ENCODE peak calls at places on chromosomes 3 and 15, in eight cellular contexts. D, O, R, X, Z, I, T and J are unnamed samples. For H3K9me3 and H3K27me3, the result is how much of the 10 kb centered on the place peaks cover.

GRCh38 chr3:157535667-157536066 is 32.5 kb upstream of the VEPH1 start:
- DNase-seq in I (no peak), Z (no peak), D (no peak), X (no peak), O (no peak), T (no peak), R (no peak), J (no peak)

GRCh38 chr3:197189633-197190032 is 108.8 kb downstream of the DLG1 start:
- DNase-seq in D (no peak), T (no peak), I (no peak), O (no peak), R (no peak), Z (no peak), X (no peak), J (no peak)

GRCh38 chr3:150248116-150248864 is 159.8 kb upstream of the TSC22D2 start:
- DNase-seq in I (peak), R (no peak), Z (no peak), O (no peak), T (no peak), X (no peak), D (peak), J (peak)

GRCh38 chr3:158652463-158652862 is 8.1 kb downstream of the GFM1 start:
- DNase-seq in X (no peak), O (no peak), I (no peak), R (no peak), T (no peak), Z (no peak), D (no peak), J (no peak)

GRCh38 chr3:194930439-194931204 is 244.9 kb downstream of the FAM43A start:
- DNase-seq in O (no peak), D (no peak), T (no peak), X (no peak), Z (no peak), I (peak), R (peak), J (peak)

GRCh38 chr15:68677996-68678395 is 99.2 kb downstream of the CORO2B start:
- DNase-seq in D (no peak), I (no peak), R (no peak), Z (no peak), T (no peak), O (no peak), X (no peak), J (no peak)

GRCh38 chr15:36970522-36970921 is 129.8 kb downstream of the MEIS2 start:
- DNase-seq in T (no peak), Z (no peak), R (no peak), D (no peak), X (peak), O (no peak), I (no peak), J (no peak)

GRCh38 chr15:63605816-63606215 is 8.6 kb downstream of the FBXL22 start:
- DNase-seq in I (no peak), D (no peak), R (no peak), O (no peak), Z (peak), T (no peak), X (peak), J (no peak)

GRCh38 chr3:87318609-87319008 is 42.2 kb upstream of the POU1F1 start:
- DNase-seq in D (no peak), T (no peak), X (no peak), R (no peak), O (no peak), I (peak), Z (no peak), J (peak)

GRCh38 chr3:119428538-119428937 is 34.9 kb downstream of the TMEM39A start:
- DNase-seq in I (no peak), X (no peak), Z (no peak), R (no peak), T (no peak), D (no peak), O (no peak), J (no peak)
- H3K9me3 ChIP-seq in I (under half), X (under half), Z (under half), R (under half), T (under half), D (under half), O (under half), J (under half)

DNA sequence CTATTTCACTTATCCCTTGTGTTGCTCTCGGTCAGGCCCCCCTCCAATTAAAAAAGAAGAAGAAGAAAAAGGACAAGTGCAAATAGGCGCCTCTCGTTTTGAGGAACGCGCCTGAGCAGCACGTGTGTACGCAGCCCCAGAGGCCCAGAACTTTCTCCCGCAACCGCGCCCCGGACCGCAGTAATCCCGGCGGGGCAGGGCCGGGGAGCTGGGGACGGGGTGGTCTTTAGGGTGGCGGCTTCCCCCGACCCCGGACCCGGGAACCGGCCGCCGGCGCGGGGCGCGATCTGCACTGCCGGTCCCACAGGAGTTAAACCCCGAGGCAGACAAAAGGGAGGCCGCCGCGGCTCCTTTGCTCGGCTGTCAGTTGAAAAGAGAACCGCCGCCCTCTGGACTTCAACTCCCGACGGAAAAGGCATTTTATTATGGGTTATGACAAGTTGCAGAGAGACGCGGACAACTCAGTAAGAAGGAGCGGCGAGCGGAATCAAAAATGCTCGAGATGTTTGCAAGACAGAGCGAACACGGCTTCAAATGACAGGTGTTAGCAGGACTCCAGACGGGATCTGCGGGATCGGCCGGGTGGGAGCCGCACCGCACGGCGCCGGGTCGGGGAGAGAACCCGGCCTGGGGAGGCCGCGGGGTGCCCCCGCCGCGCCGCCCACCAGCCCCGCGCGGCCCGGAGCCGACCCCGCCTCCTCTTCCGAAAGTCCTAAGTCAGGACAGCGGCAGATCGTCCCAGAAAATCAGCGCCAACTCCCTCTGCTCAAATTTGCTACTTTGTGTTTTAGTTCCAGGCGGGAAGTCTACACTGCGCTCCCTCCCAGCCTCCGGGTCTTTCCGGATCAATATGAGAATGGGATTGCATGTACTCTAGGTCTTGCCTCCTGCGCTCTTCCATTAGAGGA is 79.0 kb downstream of the NR2F2 start:
- DNase-seq in R (no peak), I (peak), X (peak), D (no peak), T (no peak), Z (no peak), O (no peak), J (peak)
- H3K4me3 ChIP-seq in R (peak), I (peak), X (peak), D (no peak), T (no peak), Z (no peak), O (no peak), J (peak)

DNA sequence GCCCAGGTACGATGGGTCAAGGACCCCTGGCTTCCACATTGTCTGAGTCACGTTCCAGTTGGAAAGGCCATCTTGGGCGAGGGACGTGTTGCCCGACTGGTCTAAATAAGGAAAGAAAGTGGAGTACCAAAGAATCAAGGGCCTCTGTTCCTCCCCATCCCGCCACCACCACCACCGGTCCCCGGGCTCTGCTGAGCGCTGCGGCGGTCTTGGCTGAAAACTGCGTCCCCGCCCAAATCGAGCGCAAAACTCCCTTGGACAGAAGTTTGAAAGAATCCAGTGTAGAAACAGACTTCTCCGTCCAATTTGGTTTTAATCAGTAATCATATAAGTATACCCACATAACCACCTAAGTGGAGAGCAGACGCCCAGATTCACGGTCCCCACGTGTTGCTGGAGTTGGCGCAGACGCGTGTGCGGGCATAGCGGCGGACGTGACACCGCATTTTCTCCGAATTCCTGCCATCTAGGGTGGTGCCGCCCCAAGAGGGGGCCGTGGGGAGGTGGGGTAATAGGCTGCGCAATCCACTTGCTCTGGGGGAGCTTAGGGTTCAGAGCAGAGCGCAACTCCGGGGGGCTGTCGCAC is 243.8 kb upstream of the TOPAZ1 start:
- DNase-seq in Z (no peak), T (no peak), I (peak), X (no peak), D (no peak), O (no peak), R (no peak), J (no peak)
- H3K27me3 ChIP-seq in Z (half or more), T (under half), I (half or more), X (under half), D (under half), O (under half), R (under half), J (under half)

GRCh38 chr15:27127834-27128570 is 157.0 kb downstream of the GABRG3 start:
- DNase-seq in O (no peak), D (no peak), X (no peak), Z (no peak), I (no peak), T (no peak), R (no peak), J (no peak)
- H3K9me3 ChIP-seq in O (under half), D (under half), X (under half), Z (under half), I (under half), T (under half), R (under half), J (under half)

GRCh38 chr3:192887047-192887446 is 30.6 kb downstream of the MB21D2 start:
- DNase-seq in X (peak), Z (no peak), R (no peak), I (no peak), T (no peak), D (no peak), O (peak), J (no peak)
- H3K4me3 ChIP-seq in X (no peak), Z (no peak), R (no peak), I (no peak), T (no peak), D (no peak), O (peak), J (peak)

DNA sequence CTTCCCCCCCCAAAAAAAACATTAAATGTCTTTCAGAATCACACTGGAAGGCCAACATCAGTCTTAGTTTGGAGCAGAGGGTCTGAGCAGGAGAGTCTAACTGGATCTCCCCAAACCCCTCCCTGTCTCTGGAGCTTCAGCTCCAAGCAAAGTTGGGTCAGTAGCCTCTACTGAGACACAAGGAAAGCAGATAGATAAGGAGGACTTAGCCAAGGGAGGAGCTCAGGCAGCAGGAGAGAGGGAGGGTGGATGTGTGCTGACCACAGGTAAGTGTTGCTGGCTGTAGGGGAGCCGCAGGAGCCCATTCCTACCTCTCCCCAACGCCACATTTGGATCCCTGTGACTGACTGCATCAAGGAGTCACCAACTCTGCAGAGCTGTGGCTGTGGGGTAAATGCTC is 7.0 kb downstream of the PLCB2 start:
- DNase-seq in X (no peak), R (no peak), I (no peak), T (no peak), O (no peak), D (no peak), Z (no peak), J (no peak)
- H3K27me3 ChIP-seq in X (under half), R (under half), I (under half), T (under half), O (under half), D (under half), Z (under half), J (half or more)